ENCODE peak calls at places on chromosomes 3 and 15, in nine cellular contexts. X is suprapubic skin, M is SK-N-SH, I is esophagus muscularis mucosa, K is transverse colon, E is sigmoid colon, N is GM12892, G is Panc1, P is GM23338. L is an unnamed sample.

GRCh38 chr3:196990654-196991053 is 22.0 kb upstream of the PIGZ start:
- DNase-seq in K (no peak), P (no peak), E (peak; percentile 48), G (no peak), X (peak; percentile 25), M (no peak), N (no peak), I (no peak), L (no peak)

GRCh38 chr3:11543141-11543947 is 100.4 kb downstream of the VGLL4 start:
- DNase-seq in I (no peak), M (no peak), G (no peak), P (no peak), X (peak; percentile 58), K (no peak), N (no peak), E (peak; percentile 50), L (no peak)

GRCh38 chr15:37576952-37577351 is 357.5 kb upstream of the TMCO5A start:
- DNase-seq in M (no peak), I (no peak), K (no peak), P (no peak), G (no peak), N (no peak), E (no peak), X (no peak), L (no peak)

GRCh38 chr15:71588746-71589145 is 221.6 kb upstream of the NR2E3 start:
- DNase-seq in I (peak; percentile 72), K (no peak), X (no peak), M (no peak), G (no peak), E (no peak), P (peak; percentile 35), N (no peak), L (no peak)

GRCh38 chr3:160564205-160564922 is 1.0 kb downstream of the KPNA4 start:
- DNase-seq in M (no peak), G (no peak), P (peak; percentile 48), I (no peak), E (no peak), X (peak; percentile 62), K (peak; percentile 25), N (no peak), L (peak; percentile 14)

GRCh38 chr15:67117356-67117755 is 52.0 kb downstream of the SMAD3 start:
- DNase-seq in M (no peak), X (no peak), I (no peak), P (no peak), N (no peak), G (no peak), K (no peak), E (no peak), L (no peak)

GRCh38 chr3:68088216-68088615 is 433.8 kb upstream of the SUCLG2 start:
- DNase-seq in M (no peak), P (no peak), X (no peak), I (no peak), G (no peak), E (no peak), N (no peak), K (no peak), L (no peak)

GRCh38 chr15:75640483-75641175 is 605 bp upstream of the IMP3 start:
- DNase-seq in I (no peak), P (peak; percentile 79), X (peak; percentile 83), N (no peak), M (peak; percentile 62), E (no peak), G (peak; percentile 76), K (no peak), L (no peak)

GRCh38 chr15:96213045-96213444 is 117.5 kb upstream of the NR2F2 start:
- DNase-seq in P (no peak), E (no peak), K (no peak), M (no peak), X (no peak), N (no peak), G (no peak), I (no peak), L (no peak)

GRCh38 chr15:96213896-96214295 is 116.6 kb upstream of the NR2F2 start:
- DNase-seq in M (no peak), E (no peak), K (no peak), I (no peak), G (no peak), X (no peak), P (no peak), N (no peak), L (peak; percentile 53)

GRCh38 chr15:96207377-96208006 is 123.0 kb upstream of the NR2F2 start:
- DNase-seq in G (no peak), P (no peak), M (no peak), K (no peak), I (no peak), X (no peak), E (no peak), N (no peak), L (no peak)

GRCh38 chr15:96209285-96209735 is 121.2 kb upstream of the NR2F2 start:
- DNase-seq in G (no peak), E (no peak), I (no peak), K (no peak), M (no peak), N (no peak), P (no peak), X (no peak), L (no peak)
- TF ChIP-seq POLR2AphosphoS5 in G (peak; percentile 32), E (no peak), I (no peak), K (no peak), M (no peak), N (no peak), P (no peak), X (no peak), L (no peak)

DNA sequence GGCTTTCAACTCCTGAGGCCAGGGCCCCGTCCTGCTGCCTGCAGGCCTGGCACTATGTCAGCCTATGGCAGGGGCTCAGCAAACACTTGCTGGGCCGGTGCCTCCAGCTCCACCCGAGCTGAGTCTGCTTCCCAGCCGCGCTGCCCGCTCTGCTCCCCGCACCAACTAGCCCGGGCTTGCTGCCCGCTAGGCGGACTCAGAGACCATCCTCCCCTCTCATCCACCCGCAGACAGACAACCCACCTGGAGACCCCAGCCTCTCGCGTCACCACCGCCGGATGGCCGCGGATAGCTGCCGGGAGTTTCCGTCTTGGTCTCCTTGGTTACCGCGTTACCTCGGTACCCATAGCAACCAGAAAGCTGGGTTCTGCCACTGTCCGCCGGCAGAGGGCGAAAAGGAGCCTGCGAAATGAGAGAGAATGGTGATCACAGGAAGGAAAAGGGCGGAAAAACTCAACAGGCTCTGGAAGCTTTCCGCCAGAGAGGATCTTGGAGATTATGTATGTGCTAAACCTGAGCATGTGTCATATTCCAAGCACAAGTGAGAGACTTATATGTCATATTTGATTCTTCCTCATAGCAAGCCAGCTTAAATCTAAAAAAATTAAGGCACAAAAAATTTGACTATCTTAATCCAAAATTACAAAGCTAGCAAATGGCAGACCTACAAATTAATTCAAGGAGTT is at the start of gene ZBBX:
- DNase-seq in P (peak; percentile 97), E (peak; percentile 78), M (peak; percentile 71), K (peak; percentile 87), I (no peak), G (peak; percentile 67), X (peak; percentile 75), N (peak; percentile 21), L (peak; percentile 78)
- TF ChIP-seq POLR2AphosphoS5 in P (peak; percentile 47), E (no peak), M (no peak), K (no peak), I (no peak), G (no peak), X (no peak), N (no peak), L (peak; percentile 35)

GRCh38 chr15:82980986-82981385 is 5.0 kb upstream of the RAMAC start:
- DNase-seq in G (no peak), K (no peak), P (no peak), X (no peak), E (no peak), I (no peak), M (no peak), N (no peak), L (no peak)

GRCh38 chr15:82986442-82986780 is 401 bp downstream of the RAMAC start:
- DNase-seq in P (no peak), K (no peak), X (no peak), N (peak; percentile 37), G (no peak), M (no peak), E (no peak), I (no peak), L (no peak)

DNA sequence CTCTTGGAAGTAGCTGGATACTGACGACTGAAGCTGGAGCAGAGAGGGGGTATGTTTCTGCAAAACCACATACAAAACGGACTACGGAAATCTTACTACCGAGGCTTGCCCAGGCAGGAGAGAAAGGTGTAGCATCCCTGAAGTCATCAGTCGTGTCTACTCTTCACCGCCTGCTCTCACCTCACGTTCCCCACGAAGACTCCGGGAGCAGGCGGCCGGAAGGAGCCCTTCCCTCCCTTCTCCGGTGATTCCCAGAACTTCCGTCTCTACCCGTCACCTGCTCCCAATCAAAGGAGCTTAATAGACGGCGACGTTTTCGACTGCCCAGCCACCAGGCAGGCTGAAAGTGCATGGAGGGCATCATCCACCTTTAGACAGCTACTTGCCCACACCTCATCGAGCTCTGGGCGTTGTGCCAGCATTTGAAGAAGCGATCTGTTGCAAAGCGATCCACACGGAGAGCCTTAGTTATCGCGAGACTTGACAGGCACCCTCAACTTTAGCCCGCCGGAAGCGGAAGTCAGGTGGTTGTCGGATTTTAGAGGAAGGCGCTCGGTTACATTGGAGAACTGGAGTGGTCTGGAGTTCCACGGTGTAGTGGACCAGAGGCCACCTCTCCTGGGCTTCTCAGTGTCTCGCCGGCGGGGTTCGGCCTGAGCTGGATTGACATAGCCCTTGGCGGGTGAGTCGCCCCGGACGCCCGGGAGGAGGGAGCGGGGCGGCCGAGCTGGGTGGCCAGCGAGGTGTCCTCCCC is at the start of gene RAMAC:
- DNase-seq in P (peak; percentile 96), M (peak; percentile 87), X (peak; percentile 97), I (peak; percentile 98), N (peak; percentile 72), G (peak; percentile 91), E (peak; percentile 97), K (peak; percentile 93), L (peak; percentile 95)
- TF ChIP-seq POLR2AphosphoS5 in P (peak; percentile 84), M (peak; percentile 80), X (peak; percentile 12), I (peak; percentile 87), N (peak; percentile 81), G (peak; percentile 93), E (peak; percentile 72), K (peak; percentile 52), L (peak; percentile 95)

GRCh38 chr3:193972816-193973215 is 163.1 kb upstream of the HES1 start:
- DNase-seq in E (no peak), N (no peak), P (no peak), G (no peak), M (no peak), I (no peak), K (no peak), X (no peak), L (no peak)

GRCh38 chr3:193971268-193971751 is 164.6 kb upstream of the HES1 start:
- DNase-seq in G (no peak), X (no peak), E (no peak), N (no peak), K (peak; percentile 81), M (no peak), I (no peak), P (no peak), L (peak; percentile 38)

GRCh38 chr3:193968575-193968974 is 167.4 kb upstream of the HES1 start:
- DNase-seq in N (no peak), P (peak; percentile 13), E (no peak), X (no peak), I (no peak), K (no peak), M (no peak), G (no peak), L (no peak)

GRCh38 chr3:193974147-193974546 is 161.8 kb upstream of the HES1 start:
- DNase-seq in G (no peak), N (no peak), K (no peak), I (no peak), X (no peak), E (no peak), P (no peak), M (no peak), L (no peak)

DNA sequence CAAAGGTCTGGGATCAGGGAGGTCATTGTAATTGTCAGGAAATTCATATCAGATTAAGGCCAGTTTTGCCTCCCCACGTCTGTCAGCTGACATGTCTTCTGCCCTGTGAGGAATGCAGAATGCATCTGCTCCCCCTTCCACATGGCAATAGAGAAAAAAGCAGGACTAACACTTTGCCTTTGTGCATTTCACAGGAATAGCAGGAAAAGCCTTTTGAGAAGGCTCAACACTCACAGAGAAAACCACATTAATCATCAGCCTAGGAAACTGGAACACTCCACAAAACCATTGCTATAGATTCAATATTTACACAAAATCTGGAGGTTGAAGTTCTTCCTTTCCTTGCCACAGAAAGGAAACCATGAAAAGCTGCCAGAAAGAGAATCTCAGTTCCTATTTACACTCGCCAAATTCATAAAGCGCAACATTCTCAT is 165.2 kb upstream of the HES1 start:
- DNase-seq in I (no peak), N (no peak), M (no peak), E (no peak), G (no peak), K (no peak), P (no peak), X (no peak), L (no peak)
- TF ChIP-seq POLR2AphosphoS5 in I (no peak), N (no peak), M (no peak), E (no peak), G (no peak), K (no peak), P (no peak), X (no peak), L (no peak)

L was measured in prostate gland.